ENCODE peak calls at places on chromosomes 2 and 18, in five cellular contexts. G is activated naive CD4-positive, alpha-beta T cell; O is amniotic stem cell; N is brain microvascular endothelial cell; H is MV-4-11. V is an unnamed sample.

GRCh38 chr2:30359644-30360167 is 87.3 kb upstream of the LCLAT1 start:
- DNase-seq in G (no peak), O (no peak), N (peak; percentile 35), H (no peak), V (no peak)

GRCh38 chr2:168346725-168347477 is 99.5 kb upstream of the STK39 start:
- DNase-seq in G (peak; percentile 45), O (peak; percentile 59), N (peak; percentile 59), H (peak; percentile 65), V (peak; percentile 80)

GRCh38 chr2:174331731-174332606 is 2.8 kb upstream of the SP9 start:
- DNase-seq in G (no peak), O (no peak), N (no peak), H (no peak), V (no peak)

GRCh38 chr18:48979944-48980890 is 29.5 kb upstream of the SMAD7 start:
- DNase-seq in G (no peak), O (no peak), N (peak; percentile 51), H (peak; percentile 79), V (peak; percentile 58)

GRCh38 chr2:27720004-27720551 is 51.4 kb upstream of the MRPL33 start:
- DNase-seq in G (no peak), O (peak; percentile 80), N (peak; percentile 92), H (peak; percentile 57), V (peak; percentile 68)

GRCh38 chr2:72630767-72631166 is 195.1 kb downstream of the EXOC6B start:
- DNase-seq in G (no peak), O (no peak), N (no peak), H (no peak), V (no peak)

GRCh38 chr2:233929352-233929843 is 12.2 kb downstream of the TRPM8 start:
- DNase-seq in G (no peak), O (no peak), N (no peak), H (no peak), V (no peak)

GRCh38 chr2:228688007-228688645 is 506.6 kb upstream of the SPHKAP start:
- DNase-seq in G (no peak), O (no peak), N (peak; percentile 40), H (no peak), V (no peak)

GRCh38 chr2:72081450-72081849 is 66.2 kb downstream of the CYP26B1 start:
- DNase-seq in G (no peak), O (no peak), N (peak; percentile 65), H (no peak), V (no peak)

GRCh38 chr2:201483337-201483736 is 31.8 kb downstream of the STRADB start:
- DNase-seq in G (no peak), O (no peak), N (no peak), H (no peak), V (no peak)

GRCh38 chr2:46393352-46393820 is 86.0 kb upstream of the TMEM247 start:
- DNase-seq in G (no peak), O (no peak), N (no peak), H (no peak), V (no peak)

GRCh38 chr2:216112926-216113325 is 3.8 kb downstream of the XRCC5 start:
- DNase-seq in G (no peak), O (no peak), N (no peak), H (no peak), V (no peak)

GRCh38 chr18:46542545-46542944 is 114.5 kb downstream of the LOXHD1 start:
- DNase-seq in G (no peak), O (no peak), N (no peak), H (no peak), V (no peak)

GRCh38 chr2:223954401-223954800 is 2.9 kb upstream of the MRPL44 start:
- DNase-seq in G (no peak), O (no peak), N (peak; percentile 94), H (peak; percentile 52), V (peak; percentile 34)